ENCODE peak calls at places on chromosomes 16 and 17, in eight cellular contexts. H is kidney epithelial cell, T is body of pancreas, D is omental fat pad, B is mammary epithelial cell, G is glutamatergic neuron, C is MCF 10A, R is IMR-90. V is an unnamed sample.
A peak's percentile ranks its signal among the peaks of the same experiment; 100 is the strongest.

GRCh38 chr17:50062323-50063243 is 6.7 kb downstream of the ITGA3 start:
- DNase-seq in H (peak; percentile 95), T (peak; percentile 73), D (no peak), B (peak; percentile 99), G (no peak), C (peak; percentile 100), R (peak; percentile 73), V (peak; percentile 99)

GRCh38 chr17:77116371-77116860 is 24.4 kb upstream of the SEC14L1 start:
- DNase-seq in H (no peak), T (peak; percentile 69), D (no peak), B (no peak), G (no peak), C (no peak), R (no peak), V (no peak)

GRCh38 chr17:8059131-8059530 is 20.3 kb downstream of the ALOX15B start:
- DNase-seq in H (no peak), T (no peak), D (no peak), B (peak; percentile 29), G (no peak), C (no peak), R (no peak), V (no peak)

GRCh38 chr16:66536525-66536924 is 13.4 kb downstream of the TK2 start:
- DNase-seq in H (no peak), T (no peak), D (no peak), B (no peak), G (no peak), C (no peak), R (no peak), V (no peak)

GRCh38 chr17:12985431-12986285 is 32.2 kb downstream of the ELAC2 start:
- DNase-seq in H (no peak), T (no peak), D (no peak), B (no peak), G (no peak), C (no peak), R (peak; percentile 32), V (no peak)

GRCh38 chr17:77322284-77322533 is 181.4 kb downstream of the SEC14L1 start:
- DNase-seq in H (no peak), T (no peak), D (no peak), B (no peak), G (no peak), C (no peak), R (no peak), V (no peak)

GRCh38 chr16:13453938-13454553 is 465.9 kb upstream of the ERCC4 start:
- DNase-seq in H (no peak), T (peak; percentile 25), D (no peak), B (peak; percentile 48), G (peak; percentile 54), C (peak; percentile 58), R (no peak), V (peak; percentile 13)

GRCh38 chr16:48462146-48462740 is 77.0 kb upstream of the SIAH1 start:
- DNase-seq in H (no peak), T (no peak), D (no peak), B (peak; percentile 95), G (no peak), C (peak; percentile 71), R (no peak), V (peak; percentile 100)

GRCh38 chr16:77223184-77223583 is 24.0 kb downstream of the SYCE1L start:
- DNase-seq in H (no peak), T (no peak), D (no peak), B (no peak), G (no peak), C (peak; percentile 42), R (no peak), V (no peak)

GRCh38 chr17:40321502-40322416 is 12.8 kb downstream of the RARA start:
- DNase-seq in H (no peak), T (no peak), D (no peak), B (no peak), G (no peak), C (no peak), R (no peak), V (no peak)

GRCh38 chr16:85137323-85138072 is 25.2 kb upstream of the CIBAR2 start:
- DNase-seq in H (no peak), T (peak; percentile 97), D (peak; percentile 75), B (no peak), G (peak; percentile 49), C (peak; percentile 85), R (peak; percentile 85), V (no peak)

GRCh38 chr16:85428168-85428898 is 184.8 kb upstream of the GSE1 start:
- DNase-seq in H (no peak), T (peak; percentile 56), D (no peak), B (no peak), G (no peak), C (peak; percentile 49), R (no peak), V (peak; percentile 20)

GRCh38 chr17:4310349-4311060 is 46.7 kb upstream of the ANKFY1 start:
- DNase-seq in H (no peak), T (peak; percentile 32), D (no peak), B (no peak), G (no peak), C (no peak), R (peak; percentile 54), V (no peak)

GRCh38 chr17:3890082-3890892 is 2.6 kb downstream of the CAMKK1 start:
- DNase-seq in H (peak; percentile 85), T (peak; percentile 84), D (peak; percentile 81), B (peak; percentile 81), G (peak; percentile 48), C (peak; percentile 96), R (peak; percentile 91), V (peak; percentile 82)

GRCh38 chr17:6531575-6531974 is 24.8 kb downstream of the PITPNM3 start:
- DNase-seq in H (no peak), T (no peak), D (no peak), B (no peak), G (no peak), C (no peak), R (no peak), V (no peak)
- TF ChIP-seq CTCF in H (no peak), T (no peak), D (no peak), B (no peak), G (no peak), C (no peak), R (no peak), V (no peak)

DNA sequence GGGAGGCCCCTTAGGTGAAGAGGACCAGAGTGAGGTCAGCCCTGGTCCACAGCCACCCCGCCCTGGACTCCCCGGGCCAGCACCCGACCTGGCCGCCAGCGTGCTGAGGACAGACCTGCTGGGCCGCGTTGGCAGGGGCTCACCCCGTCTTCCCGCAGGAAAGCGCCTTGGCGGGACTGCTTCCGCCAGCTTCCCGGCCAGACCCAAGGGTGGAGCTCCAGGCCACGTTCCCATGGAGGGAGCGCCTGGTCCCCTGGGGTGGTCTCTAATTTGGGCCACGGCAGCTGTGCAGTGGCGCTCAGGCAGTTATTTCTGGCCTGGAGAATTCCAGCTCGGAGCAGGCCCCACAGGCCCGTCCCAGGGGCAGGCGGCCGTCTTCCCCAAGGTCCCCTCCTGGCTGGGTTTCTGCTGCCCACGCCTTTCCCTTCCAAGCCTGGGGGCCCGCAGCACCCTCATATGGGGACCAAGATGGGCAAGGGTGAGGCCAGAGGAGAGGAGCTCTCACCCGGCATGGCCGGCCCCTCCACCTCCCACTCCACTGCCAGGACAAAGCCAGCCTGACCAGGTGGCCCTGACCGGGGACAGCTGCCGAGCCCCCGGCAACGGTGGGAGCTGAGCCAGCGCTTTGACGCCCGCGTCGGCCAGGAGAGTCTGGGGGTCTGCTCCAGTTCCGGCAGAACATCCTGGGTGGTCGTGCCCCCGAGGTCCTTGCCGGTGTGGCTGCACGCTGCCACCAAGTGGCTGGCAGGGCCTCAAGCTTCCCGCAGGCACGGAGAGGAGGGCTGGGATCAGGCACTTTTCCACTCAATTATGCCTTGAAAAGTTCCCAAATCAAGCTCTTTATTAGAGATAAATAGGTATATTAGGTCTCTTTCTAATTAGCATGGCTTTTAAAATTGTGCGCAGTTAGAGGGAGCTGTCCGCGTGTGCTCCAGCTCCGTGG is 28.1 kb downstream of the CACNA1H start:
- DNase-seq in H (no peak), T (peak; percentile 33), D (no peak), B (no peak), G (peak; percentile 59), C (no peak), R (no peak), V (no peak)
- TF ChIP-seq CTCF in H (peak; percentile 28), T (no peak), D (no peak), B (no peak), G (no peak), C (no peak), R (peak; percentile 36), V (no peak)

GRCh38 chr17:30556374-30557332 is 79.4 kb downstream of the GOSR1 start:
- DNase-seq in H (no peak), T (no peak), D (no peak), B (no peak), G (no peak), C (no peak), R (no peak), V (no peak)

GRCh38 chr17:30551666-30552339 is 74.6 kb downstream of the GOSR1 start:
- DNase-seq in H (no peak), T (no peak), D (no peak), B (no peak), G (no peak), C (no peak), R (no peak), V (no peak)

GRCh38 chr17:30555942-30556341 is 78.7 kb downstream of the GOSR1 start:
- DNase-seq in H (no peak), T (no peak), D (no peak), B (no peak), G (no peak), C (no peak), R (no peak), V (no peak)

GRCh38 chr17:30552994-30553565 is 75.9 kb downstream of the GOSR1 start:
- DNase-seq in H (no peak), T (no peak), D (no peak), B (no peak), G (no peak), C (no peak), R (no peak), V (no peak)

DNA sequence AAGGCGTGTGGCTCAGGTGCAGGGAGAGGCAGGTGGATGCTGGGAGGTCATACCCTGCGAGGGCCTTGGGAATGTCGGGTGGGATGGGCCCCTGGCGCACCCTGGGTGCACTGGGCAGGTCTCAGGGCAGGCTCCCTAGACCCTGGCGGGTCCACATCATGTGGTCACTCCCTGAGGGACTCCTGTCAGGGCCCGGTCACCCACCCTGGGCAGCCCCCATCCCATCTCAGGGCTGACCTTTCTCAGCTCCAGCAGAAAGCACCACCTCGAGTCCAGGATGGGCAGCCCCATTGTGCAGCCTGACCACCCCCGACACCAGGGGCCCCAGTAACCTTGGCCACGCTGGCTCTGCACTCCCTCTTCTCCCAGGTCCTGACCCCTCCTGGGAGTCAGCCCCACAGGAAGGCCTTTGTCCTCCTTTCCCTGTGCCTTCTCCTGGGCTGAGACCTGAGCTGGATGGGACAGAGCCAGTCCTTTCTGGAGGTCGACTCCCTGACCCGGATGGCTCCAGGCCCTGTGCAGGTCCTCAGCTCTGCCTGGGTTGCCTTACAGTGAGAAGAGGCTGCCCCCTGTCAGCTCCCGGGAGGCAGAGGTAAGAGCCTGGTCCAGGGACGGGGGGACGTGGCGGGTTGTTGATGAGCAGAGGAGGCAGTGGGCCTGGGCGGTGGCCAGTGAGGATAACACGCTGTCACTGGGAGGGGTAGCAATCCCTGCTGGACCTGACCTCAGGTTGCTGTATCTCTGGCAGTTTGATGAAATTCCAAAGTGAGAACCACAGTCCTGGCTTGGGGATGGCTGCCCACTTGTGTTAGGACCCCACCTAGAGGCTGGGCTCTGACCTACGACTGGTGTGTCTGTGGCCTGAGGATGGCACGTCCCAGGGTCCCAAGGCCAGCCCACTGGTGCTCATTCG is 77.9 kb downstream of the GOSR1 start:
- DNase-seq in H (no peak), T (no peak), D (no peak), B (no peak), G (no peak), C (peak; percentile 34), R (peak; percentile 15), V (no peak)
- TF ChIP-seq CTCF in H (peak; percentile 24), T (no peak), D (no peak), B (peak; percentile 19), G (no peak), C (peak; percentile 5), R (peak; percentile 27), V (peak; percentile 8)

GRCh38 chr17:1237471-1237870 is 32.8 kb upstream of the BHLHA9 start:
- DNase-seq in H (no peak), T (no peak), D (no peak), B (no peak), G (no peak), C (no peak), R (no peak), V (no peak)
- TF ChIP-seq CTCF in H (no peak), T (no peak), D (no peak), B (no peak), G (no peak), C (no peak), R (no peak), V (no peak)

V was measured in bronchial epithelial cell.